ENCODE peak calls at places on chromosomes 6 and 20, in four cellular contexts. One of them, this sample, is unnamed.
A peak's percentile ranks its signal among the peaks of the same experiment; 100 is the strongest.

GRCh38 chr6:31660224-31660997 is at the start of gene C6orf47:
- DNase-seq in fibroblast of villous mesenchyme: peak; percentile 86
- DNase-seq in CD8-positive, alpha-beta memory T cell: peak; percentile 74
- DNase-seq in renal cortical epithelial cell: peak; percentile 62
- DNase-seq in this sample: no peak

GRCh38 chr6:168616807-168617756 is 176.1 kb downstream of the SMOC2 start:
- DNase-seq in fibroblast of villous mesenchyme: no peak
- DNase-seq in CD8-positive, alpha-beta memory T cell: no peak
- DNase-seq in renal cortical epithelial cell: no peak
- DNase-seq in this sample: no peak

GRCh38 chr20:43744966-43745733 is 18.3 kb upstream of the GTSF1L start:
- DNase-seq in fibroblast of villous mesenchyme: no peak
- DNase-seq in CD8-positive, alpha-beta memory T cell: no peak
- DNase-seq in renal cortical epithelial cell: peak; percentile 19
- DNase-seq in this sample: no peak

GRCh38 chr6:52503853-52504777 is 72.7 kb downstream of the TRAM2 start:
- DNase-seq in fibroblast of villous mesenchyme: peak; percentile 77
- DNase-seq in CD8-positive, alpha-beta memory T cell: no peak
- DNase-seq in renal cortical epithelial cell: peak; percentile 95
- DNase-seq in this sample: peak; percentile 74

GRCh38 chr6:41644297-41644879 is 6.1 kb downstream of the MDFI start:
- DNase-seq in fibroblast of villous mesenchyme: no peak
- DNase-seq in CD8-positive, alpha-beta memory T cell: no peak
- DNase-seq in renal cortical epithelial cell: no peak
- DNase-seq in this sample: no peak

GRCh38 chr6:1390071-1390804 is 862 bp downstream of the FOXF2 start:
- DNase-seq in fibroblast of villous mesenchyme: peak; percentile 65
- DNase-seq in CD8-positive, alpha-beta memory T cell: no peak
- DNase-seq in renal cortical epithelial cell: no peak
- DNase-seq in this sample: no peak

GRCh38 chr20:41116282-41116960 is 20.9 kb upstream of the PLCG1 start:
- DNase-seq in fibroblast of villous mesenchyme: no peak
- DNase-seq in CD8-positive, alpha-beta memory T cell: no peak
- DNase-seq in renal cortical epithelial cell: no peak
- DNase-seq in this sample: no peak

GRCh38 chr6:38603966-38604365 is 35.8 kb downstream of the BTBD9 start:
- DNase-seq in fibroblast of villous mesenchyme: peak; percentile 68
- DNase-seq in CD8-positive, alpha-beta memory T cell: no peak
- DNase-seq in renal cortical epithelial cell: peak; percentile 72
- DNase-seq in this sample: peak; percentile 56

This sample was measured in epithelial cell of proximal tubule.